ENCODE peak calls at places on chromosomes 5 and 9, in five cellular contexts. One of them, this sample, is unnamed.

GRCh38 chr5:170219615-170220014 is 13.2 kb upstream of the C5orf58 start:
- DNase-seq in endothelial cell: no peak
- DNase-seq in NCI-H524: no peak
- DNase-seq in G401: no peak
- DNase-seq in fibroblast of the conjunctiva: no peak
- DNase-seq in this sample: peak; percentile 69

GRCh38 chr9:114225534-114226288 is 70.4 kb downstream of the COL27A1 start:
- DNase-seq in G401: peak; percentile 52
- DNase-seq in fibroblast of the conjunctiva: no peak
- DNase-seq in endothelial cell: no peak
- DNase-seq in NCI-H524: no peak
- DNase-seq in this sample: no peak

GRCh38 chr5:135041726-135042125 is 7.7 kb upstream of the PITX1 start:
- DNase-seq in G401: no peak
- DNase-seq in NCI-H524: no peak
- DNase-seq in fibroblast of the conjunctiva: no peak
- DNase-seq in endothelial cell: no peak
- DNase-seq in this sample: peak; percentile 42

GRCh38 chr5:73374520-73375235 is 73.9 kb downstream of the FOXD1 start:
- DNase-seq in NCI-H524: no peak
- DNase-seq in fibroblast of the conjunctiva: no peak
- DNase-seq in G401: no peak
- DNase-seq in endothelial cell: no peak
- DNase-seq in this sample: no peak

GRCh38 chr5:155943516-155944407 is 383.2 kb upstream of the SGCD start:
- DNase-seq in G401: peak; percentile 36
- DNase-seq in endothelial cell: peak; percentile 53
- DNase-seq in NCI-H524: peak; percentile 66
- DNase-seq in fibroblast of the conjunctiva: peak; percentile 43
- DNase-seq in this sample: peak; percentile 70

GRCh38 chr5:134975078-134975715 is 7.5 kb downstream of the CATSPER3 start:
- DNase-seq in NCI-H524: no peak
- DNase-seq in fibroblast of the conjunctiva: peak; percentile 1
- DNase-seq in endothelial cell: no peak
- DNase-seq in G401: no peak
- DNase-seq in this sample: no peak

GRCh38 chr9:15404171-15404570 is 18.5 kb upstream of the SNAPC3 start:
- DNase-seq in fibroblast of the conjunctiva: no peak
- DNase-seq in endothelial cell: no peak
- DNase-seq in G401: no peak
- DNase-seq in NCI-H524: no peak
- DNase-seq in this sample: no peak

GRCh38 chr5:116953251-116953934 is 378.8 kb upstream of the SEMA6A start:
- DNase-seq in NCI-H524: no peak
- DNase-seq in endothelial cell: peak; percentile 9
- DNase-seq in fibroblast of the conjunctiva: no peak
- DNase-seq in G401: no peak
- DNase-seq in this sample: no peak

GRCh38 chr5:179321206-179321987 is 23.9 kb downstream of the ADAMTS2 start:
- DNase-seq in NCI-H524: no peak
- DNase-seq in G401: no peak
- DNase-seq in fibroblast of the conjunctiva: no peak
- DNase-seq in endothelial cell: no peak
- DNase-seq in this sample: no peak

GRCh38 chr5:143113461-143113860 is 290.0 kb downstream of the NR3C1 start:
- DNase-seq in G401: no peak
- DNase-seq in fibroblast of the conjunctiva: no peak
- DNase-seq in NCI-H524: no peak
- DNase-seq in endothelial cell: no peak
- DNase-seq in this sample: peak; percentile 85

GRCh38 chr9:99055384-99055783 is 49.5 kb upstream of the TGFBR1 start:
- DNase-seq in fibroblast of the conjunctiva: no peak
- DNase-seq in G401: no peak
- DNase-seq in endothelial cell: no peak
- DNase-seq in NCI-H524: no peak
- DNase-seq in this sample: no peak

GRCh38 chr5:78591227-78591626 is 57.3 kb downstream of the LHFPL2 start:
- DNase-seq in NCI-H524: no peak
- DNase-seq in fibroblast of the conjunctiva: no peak
- DNase-seq in endothelial cell: no peak
- DNase-seq in G401: no peak
- DNase-seq in this sample: no peak

GRCh38 chr9:37392272-37392671 is 30.2 kb upstream of the GRHPR start:
- DNase-seq in endothelial cell: no peak
- DNase-seq in fibroblast of the conjunctiva: no peak
- DNase-seq in G401: no peak
- DNase-seq in NCI-H524: no peak
- DNase-seq in this sample: peak; percentile 65

GRCh38 chr5:65279603-65280002 is 202.1 kb downstream of the ADAMTS6 start:
- DNase-seq in endothelial cell: no peak
- DNase-seq in G401: no peak
- DNase-seq in fibroblast of the conjunctiva: no peak
- DNase-seq in NCI-H524: no peak
- DNase-seq in this sample: no peak

GRCh38 chr5:136042665-136043121 is 13.9 kb downstream of the TGFBI start:
- DNase-seq in fibroblast of the conjunctiva: no peak
- DNase-seq in endothelial cell: no peak
- DNase-seq in NCI-H524: peak; percentile 15
- DNase-seq in G401: no peak
- DNase-seq in this sample: no peak

GRCh38 chr9:120434532-120434931 is 145.4 kb downstream of the CDK5RAP2 start:
- DNase-seq in G401: no peak
- DNase-seq in endothelial cell: no peak
- DNase-seq in NCI-H524: no peak
- DNase-seq in fibroblast of the conjunctiva: peak; percentile 84
- DNase-seq in this sample: no peak

GRCh38 chr5:1776831-1777230 is 22.8 kb downstream of the MRPL36 start:
- DNase-seq in NCI-H524: peak; percentile 34
- DNase-seq in endothelial cell: no peak
- DNase-seq in fibroblast of the conjunctiva: no peak
- DNase-seq in G401: no peak
- DNase-seq in this sample: no peak

GRCh38 chr5:170636836-170637477 is 133.1 kb downstream of the KCNIP1 start:
- DNase-seq in fibroblast of the conjunctiva: no peak
- DNase-seq in G401: no peak
- DNase-seq in endothelial cell: no peak
- DNase-seq in NCI-H524: no peak
- DNase-seq in this sample: no peak

GRCh38 chr5:139276426-139276825 is 17.1 kb upstream of the MATR3 start:
- DNase-seq in fibroblast of the conjunctiva: no peak
- DNase-seq in NCI-H524: no peak
- DNase-seq in endothelial cell: no peak
- DNase-seq in G401: no peak
- DNase-seq in this sample: no peak

GRCh38 chr9:134501266-134502181 is 140.1 kb upstream of the COL5A1 start:
- DNase-seq in NCI-H524: no peak
- DNase-seq in fibroblast of the conjunctiva: no peak
- DNase-seq in endothelial cell: no peak
- DNase-seq in G401: no peak
- DNase-seq in this sample: no peak

GRCh38 chr5:175321927-175322532 is 122.0 kb downstream of the DRD1 start:
- DNase-seq in NCI-H524: no peak
- DNase-seq in endothelial cell: peak; percentile 62
- DNase-seq in G401: no peak
- DNase-seq in fibroblast of the conjunctiva: no peak
- DNase-seq in this sample: peak; percentile 82

GRCh38 chr5:172802585-172803176 is 31.4 kb upstream of the ERGIC1 start:
- DNase-seq in G401: no peak
- DNase-seq in fibroblast of the conjunctiva: peak; percentile 27
- DNase-seq in endothelial cell: no peak
- DNase-seq in NCI-H524: no peak
- DNase-seq in this sample: no peak

GRCh38 chr5:173479711-173480110 is 136.7 kb downstream of the BOD1 start:
- DNase-seq in NCI-H524: no peak
- DNase-seq in fibroblast of the conjunctiva: no peak
- DNase-seq in endothelial cell: no peak
- DNase-seq in G401: no peak
- DNase-seq in this sample: no peak

GRCh38 chr9:129109504-129109903 is 1.1 kb downstream of the CRAT start:
- DNase-seq in endothelial cell: no peak
- DNase-seq in fibroblast of the conjunctiva: no peak
- DNase-seq in G401: peak; percentile 30
- DNase-seq in NCI-H524: peak; percentile 24
- DNase-seq in this sample: peak; percentile 52

GRCh38 chr9:131018621-131019020 is 9.6 kb downstream of the LAMC3 start:
- DNase-seq in G401: no peak
- DNase-seq in fibroblast of the conjunctiva: no peak
- DNase-seq in NCI-H524: no peak
- DNase-seq in endothelial cell: no peak
- DNase-seq in this sample: peak; percentile 45

GRCh38 chr9:69155341-69156030 is 18.6 kb upstream of the TJP2 start:
- DNase-seq in NCI-H524: no peak
- DNase-seq in fibroblast of the conjunctiva: no peak
- DNase-seq in endothelial cell: no peak
- DNase-seq in G401: no peak
- DNase-seq in this sample: no peak

GRCh38 chr9:38423939-38424843 is at the start of gene IGFBPL1:
- DNase-seq in G401: peak; percentile 34
- DNase-seq in fibroblast of the conjunctiva: no peak
- DNase-seq in NCI-H524: peak; percentile 82
- DNase-seq in endothelial cell: peak; percentile 51
- DNase-seq in this sample: no peak

GRCh38 chr5:94241288-94241651 is 377.1 kb downstream of the KIAA0825 start:
- DNase-seq in G401: no peak
- DNase-seq in fibroblast of the conjunctiva: no peak
- DNase-seq in NCI-H524: no peak
- DNase-seq in endothelial cell: no peak
- DNase-seq in this sample: no peak

GRCh38 chr5:17436766-17437221 is 61.2 kb upstream of the TAF11L2 start:
- DNase-seq in fibroblast of the conjunctiva: no peak
- DNase-seq in NCI-H524: no peak
- DNase-seq in endothelial cell: no peak
- DNase-seq in G401: no peak
- DNase-seq in this sample: peak; percentile 48

GRCh38 chr9:35650341-35651158 is at the start of gene SIT1:
- DNase-seq in endothelial cell: no peak
- DNase-seq in NCI-H524: no peak
- DNase-seq in G401: no peak
- DNase-seq in fibroblast of the conjunctiva: no peak
- DNase-seq in this sample: peak; percentile 68

GRCh38 chr5:28313543-28314334 is 1275.4 kb upstream of the CDH9 start:
- DNase-seq in fibroblast of the conjunctiva: no peak
- DNase-seq in endothelial cell: no peak
- DNase-seq in NCI-H524: no peak
- DNase-seq in G401: no peak
- DNase-seq in this sample: no peak

GRCh38 chr9:89052470-89053097 is 61.3 kb downstream of the S1PR3 start:
- DNase-seq in fibroblast of the conjunctiva: no peak
- DNase-seq in NCI-H524: peak; percentile 81
- DNase-seq in G401: peak; percentile 18
- DNase-seq in endothelial cell: no peak
- DNase-seq in this sample: no peak

GRCh38 chr9:127122176-127123151 is at the start of gene ANGPTL2:
- DNase-seq in endothelial cell: peak; percentile 59
- DNase-seq in NCI-H524: peak; percentile 100
- DNase-seq in G401: peak; percentile 87
- DNase-seq in fibroblast of the conjunctiva: peak; percentile 95
- DNase-seq in this sample: no peak

GRCh38 chr9:112162644-112163413 is 12.3 kb downstream of the SUSD1 start:
- DNase-seq in G401: no peak
- DNase-seq in NCI-H524: no peak
- DNase-seq in fibroblast of the conjunctiva: no peak
- DNase-seq in endothelial cell: no peak
- DNase-seq in this sample: peak; percentile 82

GRCh38 chr5:74034738-74035137 is 408.7 kb downstream of the ARHGEF28 start:
- DNase-seq in NCI-H524: no peak
- DNase-seq in G401: no peak
- DNase-seq in fibroblast of the conjunctiva: peak; percentile 23
- DNase-seq in endothelial cell: no peak
- DNase-seq in this sample: no peak

GRCh38 chr5:14816999-14817761 is 54.4 kb downstream of the ANKH start:
- DNase-seq in fibroblast of the conjunctiva: peak; percentile 91
- DNase-seq in endothelial cell: no peak
- DNase-seq in NCI-H524: peak; percentile 14
- DNase-seq in G401: peak; percentile 97
- DNase-seq in this sample: no peak

GRCh38 chr9:12718482-12719026 is 25.4 kb downstream of the TYRP1 start:
- DNase-seq in endothelial cell: peak; percentile 5
- DNase-seq in fibroblast of the conjunctiva: no peak
- DNase-seq in NCI-H524: no peak
- DNase-seq in G401: peak; percentile 84
- DNase-seq in this sample: no peak

This sample was measured in Karpas-422.